ENCODE peak calls at places on chromosomes 16 and 17, in four cellular contexts. E is naive thymus-derived CD4-positive, alpha-beta T cell; P is kidney; D is AG10803. F is an unnamed sample.

GRCh38 chr16:76428858-76429257 is 151.7 kb downstream of the CNTNAP4 start:
- DNase-seq in E (no peak), P (no peak), D (no peak), F (peak; percentile 35)

GRCh38 chr17:48059125-48059668 is 11.0 kb downstream of the NFE2L1 start:
- DNase-seq in E (no peak), P (no peak), D (no peak), F (no peak)

GRCh38 chr16:89049484-89050118 is 44.1 kb upstream of the ACSF3 start:
- DNase-seq in E (no peak), P (peak; percentile 52), D (peak; percentile 13), F (no peak)

GRCh38 chr16:3214904-3215600 is 19.9 kb downstream of the ZNF200 start:
- DNase-seq in E (peak; percentile 88), P (no peak), D (no peak), F (no peak)

GRCh38 chr17:75635610-75636202 is 2.5 kb downstream of the SMIM5 start:
- DNase-seq in E (no peak), P (peak; percentile 75), D (no peak), F (no peak)

GRCh38 chr17:6328279-6328678 is 106.6 kb downstream of the AIPL1 start:
- DNase-seq in E (no peak), P (no peak), D (no peak), F (no peak)

GRCh38 chr16:56357765-56358322 is 67.5 kb downstream of the AMFR start:
- DNase-seq in E (no peak), P (peak; percentile 72), D (no peak), F (no peak)

GRCh38 chr17:62178579-62178978 is 113.5 kb upstream of the MED13 start:
- DNase-seq in E (no peak), P (no peak), D (peak; percentile 8), F (peak; percentile 44)

GRCh38 chr16:30091474-30092372 is at the start of gene TBX6:
- DNase-seq in E (peak; percentile 91), P (peak; percentile 97), D (peak; percentile 85), F (peak; percentile 96)

GRCh38 chr17:56594528-56595418 is 1.3 kb downstream of the NOG start:
- DNase-seq in E (peak; percentile 63), P (no peak), D (peak; percentile 14), F (peak; percentile 43)

GRCh38 chr16:81237282-81237681 is 1.2 kb upstream of the BCO1 start:
- DNase-seq in E (no peak), P (no peak), D (peak; percentile 5), F (peak; percentile 81)

GRCh38 chr16:89697616-89698331 is 3.7 kb downstream of the SPATA2L start:
- DNase-seq in E (no peak), P (peak; percentile 84), D (no peak), F (no peak)

GRCh38 chr16:67137605-67138004 is 13.2 kb downstream of the B3GNT9 start:
- DNase-seq in E (no peak), P (no peak), D (no peak), F (no peak)

GRCh38 chr17:9958586-9959281 is 53.7 kb upstream of the RCVRN start:
- DNase-seq in E (no peak), P (no peak), D (no peak), F (no peak)

GRCh38 chr17:70109497-70109896 is 34.5 kb downstream of the KCNJ16 start:
- DNase-seq in E (no peak), P (no peak), D (no peak), F (no peak)

GRCh38 chr17:1143573-1143972 is 36.2 kb downstream of the ABR start:
- DNase-seq in E (no peak), P (no peak), D (no peak), F (no peak)

GRCh38 chr16:6148361-6148760 is 1050.8 kb upstream of the EEF2KMT start:
- DNase-seq in E (no peak), P (no peak), D (no peak), F (no peak)

GRCh38 chr17:64262422-64263260 is at the start of gene TEX2:
- DNase-seq in E (peak; percentile 71), P (peak; percentile 89), D (no peak), F (peak; percentile 30)

GRCh38 chr16:24539850-24540484 is 601 bp downstream of the RBBP6 start:
- DNase-seq in E (no peak), P (peak; percentile 90), D (peak; percentile 58), F (peak; percentile 68)

GRCh38 chr16:4411684-4412083 is 4.7 kb downstream of the CORO7 start:
- DNase-seq in E (no peak), P (peak; percentile 86), D (no peak), F (no peak)

GRCh38 chr17:43759836-43760235 is 1.2 kb upstream of the SOST start:
- DNase-seq in E (no peak), P (no peak), D (no peak), F (no peak)

GRCh38 chr17:67942810-67943209 is 53.5 kb downstream of the C17orf58 start:
- DNase-seq in E (no peak), P (no peak), D (no peak), F (no peak)

GRCh38 chr16:50522324-50522723 is 25.9 kb upstream of the NKD1 start:
- DNase-seq in E (no peak), P (no peak), D (no peak), F (no peak)

GRCh38 chr17:27577884-27578717 is 52.9 kb upstream of the LGALS9 start:
- DNase-seq in E (no peak), P (no peak), D (peak; percentile 78), F (no peak)

GRCh38 chr17:40301315-40301714 is 7.7 kb upstream of the RARA start:
- DNase-seq in E (no peak), P (no peak), D (no peak), F (no peak)

GRCh38 chr17:21283482-21284318 is 811 bp upstream of the MAP2K3 start:
- DNase-seq in E (no peak), P (peak; percentile 77), D (no peak), F (no peak)

GRCh38 chr16:17343028-17343427 is 127.7 kb downstream of the XYLT1 start:
- DNase-seq in E (peak; percentile 48), P (no peak), D (no peak), F (no peak)

GRCh38 chr17:50107790-50108414 is 12.8 kb downstream of the PDK2 start:
- DNase-seq in E (no peak), P (no peak), D (peak; percentile 28), F (no peak)

GRCh38 chr17:58666858-58667267 is 25.0 kb downstream of the TEX14 start:
- DNase-seq in E (no peak), P (peak; percentile 84), D (peak; percentile 4), F (peak; percentile 73)

GRCh38 chr16:11797166-11797956 is at the start of gene ZC3H7A:
- DNase-seq in E (peak; percentile 95), P (peak; percentile 99), D (peak; percentile 97), F (peak; percentile 98)

GRCh38 chr16:76661691-76662090 is 384.5 kb downstream of the CNTNAP4 start:
- DNase-seq in E (no peak), P (no peak), D (no peak), F (no peak)

GRCh38 chr17:74859439-74860228 is at the start of gene GRIN2C:
- DNase-seq in E (peak; percentile 46), P (no peak), D (no peak), F (no peak)

GRCh38 chr16:60991886-60992285 is 1044.4 kb downstream of the CDH8 start:
- DNase-seq in E (no peak), P (no peak), D (no peak), F (no peak)

DNA sequence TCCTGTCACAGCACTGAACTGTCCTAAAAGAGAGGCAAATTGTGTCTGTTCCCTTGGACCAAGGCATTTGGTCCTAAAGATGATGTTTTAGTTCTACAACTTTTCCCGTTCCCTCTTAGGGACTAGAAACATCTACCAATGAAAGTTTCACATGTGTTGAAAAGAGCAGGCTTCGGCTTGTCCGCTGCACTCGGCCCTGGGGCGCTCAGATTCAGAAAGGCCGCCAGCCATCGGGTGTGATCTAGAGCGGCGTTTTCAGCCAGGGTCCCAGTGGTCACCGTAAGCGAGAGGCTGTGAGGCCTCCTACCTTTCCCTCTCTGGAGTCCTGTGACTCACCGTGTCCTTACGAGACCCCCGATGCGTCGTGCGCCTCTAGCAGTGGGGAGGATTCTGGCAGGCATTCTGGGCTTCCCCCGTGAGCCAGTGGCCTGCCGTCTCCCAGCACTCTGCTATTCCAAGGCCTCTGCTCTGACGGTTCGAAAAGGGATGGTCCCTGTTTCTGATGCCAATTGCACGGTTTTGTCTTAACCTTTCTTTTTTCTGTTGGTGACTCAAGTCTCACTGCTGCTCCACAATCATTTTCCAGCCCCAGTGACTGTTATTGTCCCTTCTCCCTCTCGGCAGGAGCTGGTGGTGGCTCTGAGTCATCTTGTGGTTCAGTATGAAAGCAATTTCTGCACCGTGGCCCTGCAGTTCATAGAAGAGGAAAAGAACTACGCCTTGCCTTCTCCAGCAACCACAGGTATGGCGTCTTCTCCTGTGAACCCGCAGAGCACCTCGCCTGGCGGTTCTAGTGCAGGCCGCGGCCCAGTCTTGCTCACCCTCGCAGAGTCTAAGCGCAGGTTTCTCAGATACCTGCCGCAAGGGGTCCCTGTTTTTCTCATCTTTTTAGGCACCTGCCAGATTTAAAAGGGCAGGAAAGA is 100.3 kb upstream of the CHMP6 start:
- DNase-seq in E (peak; percentile 52), P (peak; percentile 63), D (peak; percentile 82), F (peak; percentile 87)
- H3K4me3 ChIP-seq in E (peak overlapping the region; percentile 40), P (no peak overlapping the region), D (peak overlapping the region; percentile 20), F (no peak overlapping the region)

GRCh38 chr17:82232322-82232785 is 3.5 kb downstream of the SLC16A3 start:
- DNase-seq in E (no peak), P (no peak), D (no peak), F (no peak)
- H3K4me3 ChIP-seq in E (no peak overlapping the region), P (no peak overlapping the region), D (peak overlapping the region; percentile 94), F (no peak overlapping the region)

GRCh38 chr17:17820457-17821158 is 16.2 kb downstream of the SREBF1 start:
- DNase-seq in E (no peak), P (no peak), D (no peak), F (no peak)
- H3K4me3 ChIP-seq in E (no peak overlapping the region), P (peak overlapping the region; percentile 29), D (no peak overlapping the region), F (no peak overlapping the region)

GRCh38 chr16:70418274-70418992 is 20.5 kb downstream of the ST3GAL2 start:
- DNase-seq in E (no peak), P (no peak), D (no peak), F (no peak)
- H3K4me3 ChIP-seq in E (peak overlapping the region; percentile 2), P (no peak overlapping the region), D (no peak overlapping the region), F (no peak overlapping the region)

GRCh38 chr16:1012722-1013592 is 31.4 kb downstream of the SOX8 start:
- DNase-seq in E (no peak), P (no peak), D (no peak), F (no peak)
- H3K4me3 ChIP-seq in E (no peak overlapping the region), P (no peak overlapping the region), D (no peak overlapping the region), F (no peak overlapping the region)

DNA sequence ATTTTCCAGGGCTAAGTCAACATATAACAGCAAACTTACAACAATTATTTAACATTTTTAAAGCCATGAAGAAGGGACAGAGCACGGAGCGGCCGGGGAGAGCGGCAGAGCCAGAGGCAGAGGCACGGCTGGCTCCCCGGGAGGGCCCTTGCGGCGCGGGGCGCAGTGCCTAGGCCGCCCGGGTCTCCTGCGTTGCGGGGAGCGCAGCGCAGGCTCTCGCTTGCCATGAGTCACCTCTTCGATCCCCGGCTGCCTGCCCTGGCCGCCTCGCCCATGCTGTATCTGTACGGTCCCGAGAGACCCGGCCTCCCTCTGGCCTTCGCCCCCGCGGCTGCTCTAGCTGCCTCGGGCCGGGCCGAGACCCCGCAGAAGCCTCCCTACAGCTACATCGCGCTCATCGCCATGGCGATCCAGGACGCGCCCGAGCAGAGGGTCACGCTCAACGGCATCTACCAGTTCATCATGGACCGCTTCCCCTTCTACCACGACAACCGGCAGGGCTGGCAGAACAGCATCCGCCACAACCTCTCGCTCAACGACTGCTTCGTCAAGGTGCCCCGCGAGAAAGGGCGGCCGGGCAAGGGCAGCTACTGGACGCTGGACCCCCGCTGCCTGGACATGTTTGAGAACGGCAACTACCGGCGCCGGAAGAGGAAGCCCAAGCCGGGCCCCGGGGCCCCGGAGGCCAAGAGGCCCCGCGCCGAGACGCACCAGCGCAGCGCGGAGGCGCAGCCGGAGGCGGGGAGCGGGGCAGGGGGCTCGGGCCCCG is at the start of gene FOXL1:
- DNase-seq in E (no peak), P (peak; percentile 85), D (peak; percentile 71), F (no peak)
- H3K4me3 ChIP-seq in E (no peak within 1 kb of the TSS), P (no peak within 1 kb of the TSS), D (peak within 1 kb of the TSS; percentile 61), F (no peak within 1 kb of the TSS)